ENCODE peak calls at places on chromosomes 13 and 19, in nine cellular contexts. R is CD4-positive, alpha-beta T cell; B is mucosa of descending colon; Z is stimulated activated CD8-positive, alpha-beta memory T cell treated with anti-CD3 and anti-CD28 coated beads, Interleukin-4, amount 100 ng/mL, for 4 hours; J is NCI-H2081; A is activated CD4-positive, alpha-beta T cell treated with anti-CD3 and anti-CD28 coated beads, Interleukin-2, amount 50 U/mL, for 1 hour; P is HFF-Myc; S is KG1; N is heart right ventricle. G is an unnamed sample.
A peak's percentile ranks its signal among the peaks of the same experiment; 100 is the strongest.

GRCh38 chr13:36088001-36088400 is 43.2 kb downstream of the DCLK1 start:
- DNase-seq in A (no peak), S (no peak), N (no peak), Z (no peak), P (no peak), B (no peak), R (no peak), J (peak; percentile 9), G (no peak)

GRCh38 chr13:79711631-79712030 is 230.7 kb downstream of the NDFIP2 start:
- DNase-seq in N (no peak), P (no peak), A (no peak), B (no peak), S (no peak), Z (no peak), R (no peak), J (no peak), G (no peak)

GRCh38 chr19:6057651-6058365 is 52.5 kb downstream of the RFX2 start:
- DNase-seq in B (no peak), N (no peak), Z (no peak), A (no peak), J (no peak), P (no peak), S (no peak), R (no peak), G (no peak)

GRCh38 chr13:70408865-70409264 is 300.6 kb upstream of the KLHL1 start:
- DNase-seq in Z (no peak), J (no peak), S (no peak), R (no peak), P (no peak), B (no peak), A (no peak), N (no peak), G (no peak)

GRCh38 chr19:9872618-9873242 is 37.6 kb downstream of the PIN1 start:
- DNase-seq in P (no peak), N (no peak), J (no peak), B (no peak), S (no peak), A (no peak), R (no peak), Z (no peak), G (no peak)

GRCh38 chr13:99405966-99406365 is 95.3 kb upstream of the TM9SF2 start:
- DNase-seq in B (no peak), J (no peak), A (no peak), P (no peak), R (no peak), Z (no peak), S (no peak), N (no peak), G (no peak)

GRCh38 chr13:71240906-71241305 is 626.1 kb downstream of the DACH1 start:
- DNase-seq in S (no peak), A (no peak), N (no peak), R (no peak), P (no peak), Z (no peak), B (peak; percentile 6), J (peak; percentile 30), G (no peak)

GRCh38 chr19:37936166-37936565 is 29.2 kb downstream of the SIPA1L3 start:
- DNase-seq in P (no peak), B (peak; percentile 67), N (no peak), S (no peak), J (no peak), A (no peak), Z (no peak), R (no peak), G (no peak)

GRCh38 chr13:111636271-111636670 is 315.8 kb downstream of the TEX29 start:
- DNase-seq in J (no peak), Z (no peak), S (no peak), B (no peak), A (no peak), R (no peak), P (no peak), N (no peak), G (no peak)

GRCh38 chr19:50925734-50926133 is 14.5 kb upstream of the KLK4 start:
- DNase-seq in J (no peak), Z (no peak), N (no peak), P (no peak), A (no peak), S (no peak), R (no peak), B (no peak), G (no peak)

GRCh38 chr13:59178344-59178743 is 985.4 kb downstream of the DIAPH3 start:
- DNase-seq in R (no peak), Z (no peak), P (no peak), B (no peak), A (no peak), S (no peak), J (no peak), N (no peak), G (no peak)

GRCh38 chr13:35956074-35956473 is 175.1 kb downstream of the DCLK1 start:
- DNase-seq in A (no peak), R (no peak), P (no peak), Z (no peak), J (no peak), N (no peak), S (no peak), B (no peak), G (no peak)

GRCh38 chr13:111280226-111280625 is 40.2 kb upstream of the TEX29 start:
- DNase-seq in S (no peak), Z (no peak), J (no peak), A (no peak), R (no peak), P (no peak), B (no peak), N (no peak), G (no peak)

GRCh38 chr13:64276232-64276631 is 2860.6 kb upstream of the PCDH20 start:
- DNase-seq in J (no peak), R (no peak), A (no peak), P (no peak), N (no peak), Z (no peak), S (no peak), B (no peak), G (no peak)

GRCh38 chr19:48900477-48901452 is 653 bp downstream of the NUCB1 start:
- DNase-seq in R (no peak), P (no peak), Z (no peak), N (no peak), A (no peak), B (no peak), S (no peak), J (no peak), G (no peak)

GRCh38 chr19:51458051-51458645 is at the start of gene SIGLEC8:
- DNase-seq in N (no peak), R (no peak), J (no peak), A (no peak), S (no peak), Z (no peak), B (no peak), P (no peak), G (no peak)